ENCODE peak calls at places on chromosomes 3 and 15, in seven cellular contexts. U is fibroblast of mammary gland; T is lung microvascular endothelial cell; C is MCF 10A; V is HCT116; O is GM03348; M is stimulated activated CD8-positive, alpha-beta memory T cell treated with anti-CD3 and anti-CD28 coated beads, Interleukin-4, amount 100 ng/mL, for 24 hours. F is an unnamed sample.

GRCh38 chr3:153350420-153350819 is 188.4 kb downstream of the RAP2B start:
- DNase-seq in U (peak), T (no peak), C (peak), V (peak), O (peak), M (no peak), F (peak)

GRCh38 chr3:115071122-115071521 is 76.0 kb downstream of the ZBTB20 start:
- DNase-seq in U (no peak), T (peak), C (no peak), V (no peak), O (no peak), M (no peak), F (peak)

GRCh38 chr3:9386501-9387321 is 10.7 kb upstream of the SETD5 start:
- DNase-seq in U (no peak), T (no peak), C (no peak), V (no peak), O (no peak), M (no peak), F (no peak)

GRCh38 chr3:51705276-51706020 is 1.4 kb upstream of the GRM2 start:
- DNase-seq in U (no peak), T (no peak), C (no peak), V (no peak), O (no peak), M (no peak), F (no peak)

GRCh38 chr3:126745760-126746394 is 41.8 kb downstream of the CHCHD6 start:
- DNase-seq in U (no peak), T (no peak), C (peak), V (no peak), O (no peak), M (no peak), F (peak)

GRCh38 chr15:60757831-60758570 is 279.1 kb upstream of the ICE2 start:
- DNase-seq in U (peak), T (no peak), C (peak), V (no peak), O (no peak), M (no peak), F (no peak)

GRCh38 chr3:89699229-89699628 is 591.8 kb downstream of the EPHA3 start:
- DNase-seq in U (no peak), T (no peak), C (no peak), V (no peak), O (no peak), M (no peak), F (no peak)

GRCh38 chr15:101617390-101617965 is 34.7 kb downstream of the TM2D3 start:
- DNase-seq in U (no peak), T (no peak), C (no peak), V (no peak), O (no peak), M (no peak), F (no peak)